ENCODE peak calls at places on chromosome 4, in seven cellular contexts. K is SK-N-SH, W is K562, D is GM12891, L is H1, P is GM12878, I is GM12892. J is an unnamed sample.

GRCh38 chr4:10020871-10021676 is at the start of gene SLC2A9:
- DNase-seq in K (no peak), W (no peak), D (no peak), L (no peak), P (no peak), I (no peak), J (peak)

GRCh38 chr4:117001077-117001476 is 84.3 kb downstream of the TRAM1L1 start:
- DNase-seq in K (no peak), W (no peak), D (no peak), L (no peak), P (peak), I (no peak), J (no peak)

GRCh38 chr4:93066746-93067145 is 761.8 kb upstream of the ATOH1 start:
- DNase-seq in K (no peak), W (no peak), D (no peak), L (no peak), P (no peak), I (no peak), J (no peak)

GRCh38 chr4:88908003-88908402 is 149.0 kb downstream of the FAM13A start:
- DNase-seq in K (no peak), W (no peak), D (no peak), L (no peak), P (no peak), I (no peak), J (no peak)

GRCh38 chr4:14856076-14856926 is 146.0 kb upstream of the CPEB2 start:
- DNase-seq in K (no peak), W (peak), D (no peak), L (peak), P (peak), I (no peak), J (peak)

GRCh38 chr4:26197018-26197779 is 123.6 kb upstream of the RBPJ start:
- DNase-seq in K (no peak), W (no peak), D (peak), L (no peak), P (peak), I (peak), J (no peak)

GRCh38 chr4:175419120-175419774 is 392.8 kb downstream of the GPM6A start:
- DNase-seq in K (no peak), W (no peak), D (no peak), L (no peak), P (no peak), I (no peak), J (peak)

GRCh38 chr4:76449362-76449767 is 14.3 kb downstream of the SHROOM3 start:
- DNase-seq in K (no peak), W (no peak), D (no peak), L (no peak), P (no peak), I (no peak), J (no peak)

GRCh38 chr4:139550724-139551429 is 5.1 kb downstream of the SETD7 start:
- DNase-seq in K (no peak), W (no peak), D (no peak), L (no peak), P (no peak), I (no peak), J (no peak)

DNA sequence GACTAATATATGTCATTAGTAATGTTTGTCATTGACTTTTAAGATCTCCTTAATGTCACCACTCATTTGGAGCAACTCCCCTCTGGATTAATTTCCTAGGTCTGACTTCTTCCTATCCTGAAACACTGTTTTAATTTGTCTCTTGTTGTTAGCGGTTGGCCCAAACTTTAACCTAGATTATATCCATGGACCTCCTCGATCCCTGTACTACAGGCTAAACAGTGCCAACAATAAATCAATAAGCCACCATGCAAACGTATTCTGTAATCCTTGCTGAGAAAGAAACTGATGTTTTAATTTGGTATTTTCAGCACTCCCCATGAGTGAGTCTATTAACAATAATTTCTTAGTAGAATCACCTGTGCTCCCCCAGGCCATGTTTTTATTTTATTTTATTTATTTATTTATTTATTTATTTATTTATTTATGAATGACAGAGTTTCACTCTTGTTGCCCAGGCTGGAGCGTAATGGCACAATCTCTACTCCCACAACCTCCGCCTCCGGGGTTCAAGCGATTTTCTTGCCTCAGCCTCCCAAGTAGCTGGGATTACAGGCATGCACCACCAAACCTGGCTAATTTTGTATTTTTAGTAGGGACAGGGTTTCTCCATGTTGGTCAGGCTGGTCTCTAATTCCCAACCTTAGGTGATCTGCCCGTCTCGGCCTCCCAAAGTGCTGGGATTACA is 204.1 kb downstream of the IL15 start:
- DNase-seq in K (no peak), W (no peak), D (no peak), L (no peak), P (no peak), I (no peak), J (no peak)
- TF ChIP-seq TAF1 in K (no peak), W (no peak), D (no peak), L (no peak), P (no peak), I (no peak), J (no peak)

GRCh38 chr4:47510506-47511143 is 25.6 kb downstream of the ATP10D start:
- DNase-seq in K (no peak), W (no peak), D (no peak), L (no peak), P (peak), I (no peak), J (no peak)
- TF ChIP-seq TAF1 in K (no peak), W (no peak), D (no peak), L (no peak), P (no peak), I (no peak), J (no peak)

GRCh38 chr4:150582881-150583286 is 933 bp downstream of the MAB21L2 start:
- DNase-seq in K (peak), W (no peak), D (no peak), L (no peak), P (no peak), I (no peak), J (no peak)
- TF ChIP-seq TAF1 in K (no peak), W (no peak), D (no peak), L (no peak), P (no peak), I (no peak), J (no peak)

DNA sequence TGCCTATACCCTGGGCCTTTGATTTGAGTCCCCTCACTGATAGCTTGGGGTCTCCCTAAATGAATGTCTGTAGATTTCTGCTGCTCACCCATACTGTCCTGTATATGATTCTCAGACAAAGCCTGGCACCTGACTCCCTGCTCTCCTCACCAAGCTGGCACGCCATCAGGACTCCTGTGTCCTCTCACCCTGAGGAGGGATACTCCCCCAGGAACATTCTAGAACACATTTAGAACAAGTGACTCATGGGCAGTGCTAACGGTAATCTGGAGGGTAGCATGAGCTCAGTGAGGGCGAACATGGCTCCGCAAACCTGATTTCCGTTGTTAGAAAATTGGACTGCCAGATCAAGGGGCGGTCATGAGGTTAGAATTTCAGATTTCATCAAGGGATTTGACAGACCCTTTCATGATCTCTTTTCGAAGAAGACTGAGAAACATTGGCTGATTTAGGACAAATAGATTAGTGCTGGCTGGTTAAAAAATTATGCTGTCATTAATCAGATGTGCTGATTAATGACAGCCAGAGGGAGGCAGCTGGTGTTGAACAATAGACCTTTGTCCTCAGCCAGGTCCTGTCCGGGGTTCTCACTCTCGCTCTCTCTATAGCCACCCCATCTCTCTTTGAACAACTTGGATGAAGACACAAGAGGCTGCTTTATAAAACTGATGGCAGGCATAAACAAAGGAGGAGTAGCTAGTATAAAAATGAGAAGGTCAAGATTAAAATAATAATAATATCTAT is 244.3 kb downstream of the PTTG2 start:
- DNase-seq in K (no peak), W (no peak), D (no peak), L (no peak), P (no peak), I (no peak), J (no peak)
- TF ChIP-seq TAF1 in K (no peak), W (no peak), D (no peak), L (no peak), P (no peak), I (no peak), J (no peak)

GRCh38 chr4:152684007-152684406 is 4.2 kb upstream of the TMEM154 start:
- DNase-seq in K (no peak), W (no peak), D (no peak), L (no peak), P (no peak), I (no peak), J (no peak)
- TF ChIP-seq TAF1 in K (no peak), W (no peak), D (no peak), L (no peak), P (no peak), I (no peak), J (no peak)

GRCh38 chr4:52661966-52662705 is 3.0 kb upstream of the USP46 start:
- DNase-seq in K (no peak), W (no peak), D (no peak), L (no peak), P (no peak), I (no peak), J (no peak)
- TF ChIP-seq TAF1 in K (no peak), W (no peak), D (no peak), L (no peak), P (no peak), I (no peak), J (no peak)